ENCODE peak calls at places on chromosome 16, in six cellular contexts. N is K562, K is sigmoid colon, F is prostate gland, H is endothelial cell of umbilical vein, Z is stomach. I is an unnamed sample.

GRCh38 chr16:55294947-55295346 is 29.1 kb upstream of the IRX6 start:
- DNase-seq in N (no peak), K (no peak), F (no peak), H (no peak), Z (no peak), I (no peak)

GRCh38 chr16:51357839-51358238 is 206.8 kb upstream of the SALL1 start:
- DNase-seq in N (no peak), K (no peak), F (no peak), H (no peak), Z (no peak), I (no peak)

GRCh38 chr16:82761236-82761635 is 134.5 kb downstream of the CDH13 start:
- DNase-seq in N (no peak), K (peak; percentile 78), F (peak; percentile 76), H (peak; percentile 77), Z (peak; percentile 30), I (no peak)

GRCh38 chr16:83158320-83158957 is 531.7 kb downstream of the CDH13 start:
- DNase-seq in N (no peak), K (no peak), F (no peak), H (no peak), Z (no peak), I (no peak)

GRCh38 chr16:12054396-12054795 is 77.9 kb downstream of the SNX29 start:
- DNase-seq in N (no peak), K (peak; percentile 18), F (no peak), H (no peak), Z (no peak), I (no peak)

GRCh38 chr16:68286153-68287074 is 22.1 kb downstream of the SLC7A6 start:
- DNase-seq in N (no peak), K (no peak), F (no peak), H (peak; percentile 27), Z (no peak), I (no peak)

GRCh38 chr16:49268667-49269066 is 13.0 kb downstream of the CBLN1 start:
- DNase-seq in N (no peak), K (no peak), F (no peak), H (no peak), Z (no peak), I (no peak)

GRCh38 chr16:81551141-81551808 is 106.7 kb downstream of the CMIP start:
- DNase-seq in N (peak; percentile 60), K (no peak), F (no peak), H (peak; percentile 76), Z (no peak), I (no peak)

GRCh38 chr16:67796099-67796718 is 10.2 kb downstream of the RANBP10 start:
- DNase-seq in N (no peak), K (no peak), F (no peak), H (no peak), Z (no peak), I (no peak)

GRCh38 chr16:67780847-67781547 is 25.4 kb downstream of the RANBP10 start:
- DNase-seq in N (peak; percentile 67), K (no peak), F (no peak), H (no peak), Z (peak; percentile 44), I (no peak)

GRCh38 chr16:5011637-5012036 is 22.1 kb downstream of the NAGPA start:
- DNase-seq in N (no peak), K (no peak), F (no peak), H (no peak), Z (no peak), I (no peak)
- H3K27ac ChIP-seq in N (no peak overlapping the region), K (no peak overlapping the region), F (no peak overlapping the region), H (no peak overlapping the region), Z (no peak overlapping the region), I (no peak overlapping the region)

GRCh38 chr16:29816694-29817441 is 916 bp downstream of the PAGR1 start:
- DNase-seq in N (peak; percentile 49), K (peak; percentile 88), F (peak; percentile 55), H (peak; percentile 56), Z (peak; percentile 65), I (peak; percentile 93)

GRCh38 chr16:29815793-29816693 is at the start of gene PAGR1:
- DNase-seq in N (peak; percentile 94), K (peak; percentile 100), F (peak; percentile 98), H (peak; percentile 100), Z (peak; percentile 98), I (peak; percentile 99)

GRCh38 chr16:29820271-29820701 is at the start of gene MVP:
- DNase-seq in N (peak; percentile 51), K (peak; percentile 89), F (peak; percentile 63), H (peak; percentile 42), Z (peak; percentile 78), I (peak; percentile 92)

GRCh38 chr16:29819506-29819905 is 756 bp upstream of the MVP start:
- DNase-seq in N (no peak), K (no peak), F (no peak), H (no peak), Z (no peak), I (no peak)

GRCh38 chr16:29818082-29818481 is 2.1 kb downstream of the PAGR1 start:
- DNase-seq in N (no peak), K (no peak), F (no peak), H (no peak), Z (no peak), I (no peak)
- H3K4me3 ChIP-seq in N (no peak overlapping the region), K (no peak overlapping the region), F (no peak overlapping the region), H (no peak overlapping the region), Z (no peak overlapping the region), I (no peak overlapping the region)

GRCh38 chr16:10502766-10503165 is 77.6 kb downstream of the EMP2 start:
- DNase-seq in N (no peak), K (no peak), F (no peak), H (no peak), Z (no peak), I (no peak)
- TF ChIP-seq POLR2AphosphoS5 in N (no peak), K (no peak), F (no peak), H (no peak), Z (no peak), I (no peak)

GRCh38 chr16:85190572-85190971 is 78.3 kb upstream of the CIBAR2 start:
- DNase-seq in N (no peak), K (no peak), F (no peak), H (no peak), Z (no peak), I (no peak)
- H3K27ac ChIP-seq in N (no peak overlapping the region), K (no peak overlapping the region), F (no peak overlapping the region), H (no peak overlapping the region), Z (no peak overlapping the region), I (no peak overlapping the region)

GRCh38 chr16:73000020-73000906 is 47.7 kb downstream of the ZFHX3 start:
- DNase-seq in N (no peak), K (peak; percentile 74), F (peak; percentile 56), H (no peak), Z (no peak), I (no peak)
- H3K4me3 ChIP-seq in N (no peak overlapping the region), K (no peak overlapping the region), F (no peak overlapping the region), H (no peak overlapping the region), Z (no peak overlapping the region), I (no peak overlapping the region)

GRCh38 chr16:3063617-3064389 is 1.6 kb upstream of the IL32 start:
- DNase-seq in N (no peak), K (no peak), F (no peak), H (no peak), Z (no peak), I (no peak)

GRCh38 chr16:3062553-3062952 is 2.9 kb upstream of the IL32 start:
- DNase-seq in N (no peak), K (no peak), F (no peak), H (no peak), Z (no peak), I (no peak)

GRCh38 chr16:3066440-3066748 is 954 bp downstream of the IL32 start:
- DNase-seq in N (no peak), K (no peak), F (no peak), H (no peak), Z (no peak), I (peak; percentile 69)

GRCh38 chr16:3065742-3066439 is 451 bp downstream of the IL32 start:
- DNase-seq in N (no peak), K (no peak), F (no peak), H (no peak), Z (no peak), I (peak; percentile 76)

GRCh38 chr16:3065069-3065741 is at the start of gene IL32:
- DNase-seq in N (no peak), K (peak; percentile 90), F (no peak), H (peak; percentile 88), Z (peak; percentile 68), I (no peak)
- TF ChIP-seq POLR2AphosphoS5 in N (no peak), K (no peak), F (peak; percentile 52), H (no peak), Z (peak; percentile 23), I (peak; percentile 30)

GRCh38 chr16:58628845-58629680 is 563 bp downstream of the CNOT1 start:
- DNase-seq in N (peak; percentile 42), K (peak; percentile 78), F (peak; percentile 54), H (peak; percentile 49), Z (peak; percentile 64), I (peak; percentile 94)
- H3K27ac ChIP-seq in N (peak overlapping the region; percentile 94), K (peak overlapping the region; percentile 98), F (peak overlapping the region; percentile 99), H (peak overlapping the region; percentile 95), Z (peak overlapping the region; percentile 99), I (peak overlapping the region; percentile 99)

DNA sequence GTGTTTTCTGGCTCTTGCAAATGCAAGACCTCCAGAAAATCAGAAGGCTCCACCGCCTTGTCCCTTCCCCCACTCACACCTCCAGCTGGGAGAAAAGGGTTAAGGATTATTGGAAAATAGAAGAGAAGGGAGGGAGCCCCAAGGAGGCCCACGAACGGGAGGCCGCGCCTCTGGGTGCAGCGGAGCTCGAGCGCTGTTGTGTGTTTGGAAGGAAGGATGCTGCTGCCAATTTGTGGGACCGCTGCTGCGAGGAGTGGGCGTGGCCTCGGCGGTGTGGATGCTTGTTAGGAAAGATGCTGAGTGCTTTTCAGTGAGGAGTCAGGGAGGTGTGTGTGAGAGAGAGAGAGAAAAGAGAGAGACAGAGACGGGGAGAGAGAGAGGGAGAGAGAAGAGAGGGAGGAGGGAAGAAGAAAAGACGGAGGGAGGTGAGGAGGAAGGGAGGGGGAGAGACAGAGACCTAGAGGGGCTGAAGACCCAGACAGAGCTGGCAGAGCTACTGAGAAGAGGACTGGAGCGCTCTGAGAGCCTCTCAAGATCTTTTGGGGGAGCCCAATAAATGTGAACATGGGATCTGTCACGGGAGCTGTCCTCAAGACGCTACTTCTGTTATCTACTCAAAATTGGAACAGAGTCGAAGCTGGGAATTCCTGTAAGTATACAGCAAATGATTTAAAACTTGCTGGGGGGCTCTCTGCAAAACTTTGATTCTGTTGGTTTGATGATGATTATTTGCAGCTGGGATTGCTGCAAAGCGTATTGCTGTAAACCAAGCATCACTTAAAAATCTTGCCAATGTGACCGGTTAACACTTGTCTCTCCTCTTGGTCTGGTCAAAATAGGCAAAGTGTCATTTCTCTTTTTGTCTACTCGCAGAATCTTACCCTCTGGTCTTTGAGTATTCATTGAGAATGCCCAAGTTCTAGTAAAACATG is at the start of gene CNTNAP4:
- DNase-seq in N (no peak), K (peak; percentile 81), F (no peak), H (no peak), Z (no peak), I (no peak)
- H3K4me3 ChIP-seq in N (no peak within 1 kb of the TSS), K (no peak within 1 kb of the TSS), F (no peak within 1 kb of the TSS), H (no peak within 1 kb of the TSS), Z (no peak within 1 kb of the TSS), I (no peak within 1 kb of the TSS)